ENCODE peak calls at places on chromosomes 4 and X, in six cellular contexts. V is MM.1S; U is uterus; B is CD8-positive, alpha-beta memory T cell; W is sigmoid colon; G is spleen. Y is an unnamed sample. For H3K4me1, the result is how much of the 10 kb centered on the place peaks cover.

GRCh38 chrX:146208821-146209220 is 391.2 kb downstream of the SLITRK2 start:
- DNase-seq in B (no peak), W (no peak), V (no peak), U (no peak), G (no peak), Y (no peak)

GRCh38 chr4:48340276-48340904 is 939 bp upstream of the SLAIN2 start:
- DNase-seq in V (no peak), G (no peak), B (peak), W (no peak), U (no peak), Y (peak)

GRCh38 chrX:72305286-72306084 is at the start of gene CITED1:
- DNase-seq in W (no peak), V (peak), U (no peak), B (no peak), G (no peak), Y (peak)

GRCh38 chrX:13697440-13697839 is 8.5 kb downstream of the RAB9A start:
- DNase-seq in U (no peak), V (no peak), G (no peak), W (no peak), B (no peak), Y (no peak)

GRCh38 chr4:142551513-142552280 is 294.4 kb downstream of the INPP4B start:
- DNase-seq in U (no peak), W (no peak), G (no peak), V (no peak), B (no peak), Y (no peak)

GRCh38 chr4:79913581-79913980 is 159.4 kb downstream of the ANTXR2 start:
- DNase-seq in V (no peak), B (no peak), G (no peak), W (no peak), U (no peak), Y (no peak)

GRCh38 chr4:75211422-75211821 is 278.5 kb downstream of the PARM1 start:
- DNase-seq in V (no peak), W (no peak), B (no peak), U (no peak), G (no peak), Y (no peak)

GRCh38 chr4:87180767-87181166 is 39.7 kb downstream of the KLHL8 start:
- DNase-seq in G (no peak), V (no peak), U (no peak), W (no peak), B (no peak), Y (no peak)

DNA sequence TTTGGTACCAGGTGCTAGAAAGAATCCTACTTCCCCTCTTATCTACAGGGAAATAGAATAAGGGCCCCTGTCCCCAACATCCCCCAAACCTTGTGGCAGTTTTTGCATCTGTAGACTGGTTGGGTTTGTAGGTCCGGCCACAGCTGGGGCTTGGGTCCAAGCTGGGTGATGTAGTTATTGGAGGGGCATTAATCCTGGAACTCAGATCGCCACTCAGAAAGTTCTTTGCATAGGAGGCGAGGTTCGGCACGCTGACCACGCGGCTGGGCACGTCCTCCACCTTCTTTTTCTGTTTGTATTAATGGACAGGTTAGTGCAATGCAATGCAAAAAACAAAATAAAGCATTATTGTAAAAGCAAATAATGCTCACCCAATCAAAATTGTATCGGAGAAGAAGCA is 19.2 kb downstream of the MED28 start:
- DNase-seq in B (no peak), U (no peak), G (no peak), W (no peak), V (no peak), Y (no peak)
- H3K27ac ChIP-seq in B (no peak), U (no peak), G (no peak), W (no peak), V (no peak), Y (no peak)

GRCh38 chr4:153494562-153494961 is 28.4 kb downstream of the TMEM131L start:
- DNase-seq in U (no peak), V (no peak), W (no peak), B (no peak), G (no peak), Y (no peak)
- H3K4me1 ChIP-seq in U (under half), V (under half), W (under half), B (half or more), G (half or more), Y (under half)

GRCh38 chr4:166042510-166043055 is 169.5 kb downstream of the TLL1 start:
- DNase-seq in V (no peak), U (no peak), B (no peak), W (no peak), G (no peak), Y (no peak)
- H3K4me3 ChIP-seq in V (no peak), U (no peak), B (no peak), W (peak), G (no peak), Y (no peak)

DNA sequence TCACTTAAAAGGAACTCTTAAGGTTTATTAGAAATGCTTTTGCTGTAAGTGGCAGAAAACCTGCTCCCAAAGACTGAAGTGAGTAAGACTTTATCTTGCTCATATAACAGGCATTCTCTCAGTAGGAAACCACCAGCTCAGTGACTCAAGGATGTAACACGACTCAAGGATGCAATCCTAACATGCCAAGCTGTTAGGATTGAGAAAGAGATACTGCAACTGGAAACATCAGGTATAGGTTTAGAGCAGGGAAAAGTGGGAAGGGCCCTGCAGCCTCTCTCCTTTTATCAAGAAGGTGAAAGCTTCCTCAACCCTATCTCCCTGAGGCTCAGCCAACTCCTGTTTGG is 11.9 kb upstream of the SLC9A7 start:
- DNase-seq in V (no peak), U (no peak), W (no peak), B (no peak), G (no peak), Y (no peak)
- H3K27ac ChIP-seq in V (no peak), U (no peak), W (no peak), B (no peak), G (no peak), Y (no peak)

GRCh38 chr4:6802050-6802449 is 19.5 kb downstream of the KIAA0232 start:
- DNase-seq in G (no peak), B (no peak), U (no peak), V (no peak), W (no peak), Y (no peak)
- H3K4me1 ChIP-seq in G (under half), B (under half), U (under half), V (under half), W (under half), Y (under half)

Y was measured in lower lobe of right lung.